ENCODE peak calls at places on chromosomes 3 and 15, in five cellular contexts. J is RPMI8226, E is K562, N is right atrium auricular region, P is adrenal gland. F is an unnamed sample.

GRCh38 chr3:188595890-188596376 is 442.0 kb downstream of the LPP start:
- DNase-seq in N (no peak), J (no peak), P (no peak), E (no peak), F (no peak)

GRCh38 chr3:124924741-124925140 is 9.8 kb downstream of the MUC13 start:
- DNase-seq in P (no peak), J (no peak), N (no peak), E (no peak), F (no peak)

GRCh38 chr15:52114656-52115055 is 2.1 kb upstream of the BCL2L10 start:
- DNase-seq in P (no peak), E (no peak), N (peak; percentile 46), J (no peak), F (no peak)

GRCh38 chr3:140204271-140204984 is 269.4 kb downstream of the CLSTN2 start:
- DNase-seq in J (no peak), E (no peak), N (no peak), P (no peak), F (no peak)

GRCh38 chr15:68277131-68277604 is 377 bp upstream of the FEM1B start:
- DNase-seq in E (no peak), N (no peak), J (no peak), P (no peak), F (no peak)

GRCh38 chr3:134473868-134474546 is 11.8 kb downstream of the ANAPC13 start:
- DNase-seq in P (peak; percentile 90), J (peak; percentile 86), N (peak; percentile 84), E (peak; percentile 21), F (peak; percentile 52)

GRCh38 chr3:166471074-166471753 is 634.0 kb upstream of the BCHE start:
- DNase-seq in E (no peak), N (no peak), J (no peak), P (no peak), F (no peak)

GRCh38 chr3:18635215-18635614 is 210.1 kb upstream of the SATB1 start:
- DNase-seq in E (no peak), N (no peak), J (no peak), P (no peak), F (no peak)

GRCh38 chr3:188348445-188349244 is 194.7 kb downstream of the LPP start:
- DNase-seq in N (peak; percentile 92), E (no peak), J (no peak), P (peak; percentile 66), F (peak; percentile 89)

GRCh38 chr15:33098082-33099058 is 96.1 kb downstream of the FMN1 start:
- DNase-seq in J (no peak), E (no peak), P (no peak), N (no peak), F (no peak)

GRCh38 chr3:147872568-147872967 is 463.4 kb downstream of the ZIC1 start:
- DNase-seq in E (no peak), N (no peak), J (no peak), P (no peak), F (no peak)

GRCh38 chr3:46089237-46090011 is 62.1 kb upstream of the XCR1 start:
- DNase-seq in P (peak; percentile 72), E (no peak), N (peak; percentile 89), J (peak; percentile 51), F (peak; percentile 49)

GRCh38 chr3:42117175-42118008 is 26.2 kb downstream of the TRAK1 start:
- DNase-seq in N (no peak), E (no peak), J (no peak), P (peak; percentile 67), F (peak; percentile 69)

GRCh38 chr3:181279239-181279565 is 289.7 kb upstream of the DNAJC19 start:
- DNase-seq in N (no peak), P (no peak), E (no peak), J (no peak), F (no peak)

GRCh38 chr3:113005622-113006021 is 14.8 kb downstream of the GTPBP8 start:
- DNase-seq in N (no peak), E (no peak), J (no peak), P (no peak), F (no peak)

GRCh38 chr3:4533489-4534443 is 40.6 kb downstream of the ITPR1 start:
- DNase-seq in J (no peak), N (no peak), P (peak; percentile 39), E (peak; percentile 45), F (peak; percentile 54)

GRCh38 chr15:83053151-83053550 is 13.9 kb downstream of the BTBD1 start:
- DNase-seq in N (no peak), P (no peak), J (no peak), E (no peak), F (no peak)

GRCh38 chr15:78620839-78621421 is at the start of gene CHRNA3:
- DNase-seq in J (no peak), E (no peak), P (peak; percentile 13), N (no peak), F (no peak)

GRCh38 chr3:196942915-196943277 is 568 bp upstream of the NCBP2 start:
- DNase-seq in E (peak; percentile 71), P (no peak), N (no peak), J (no peak), F (no peak)

GRCh38 chr15:74040115-74040850 is 42.1 kb downstream of the GOLGA6A start:
- DNase-seq in P (peak; percentile 55), E (peak; percentile 5), J (no peak), N (peak; percentile 86), F (peak; percentile 51)

GRCh38 chr3:13595001-13595421 is 46.1 kb downstream of the FBLN2 start:
- DNase-seq in P (no peak), J (no peak), E (no peak), N (no peak), F (no peak)

GRCh38 chr3:72017935-72018334 is 233.0 kb upstream of the PROK2 start:
- DNase-seq in J (no peak), P (no peak), E (peak; percentile 14), N (no peak), F (no peak)